ENCODE peak calls at places on chromosomes 6 and 20, in six cellular contexts. One of them, this sample, is unnamed. For H3K36me3 and H3K9me3, the result is how much of the 10 kb centered on the place peaks cover.

GRCh38 chr6:80502871-80503270 is 396.4 kb downstream of the BCKDHB start:
- DNase-seq in A673: peak
- DNase-seq in endodermal cell: no peak
- DNase-seq in Peyer's patch: no peak
- DNase-seq in aorta: no peak
- DNase-seq in CD4-positive, alpha-beta memory T cell: no peak
- DNase-seq in this sample: no peak

GRCh38 chr6:168196385-168196860 is 117.4 kb upstream of the FRMD1 start:
- DNase-seq in A673: no peak
- DNase-seq in endodermal cell: peak
- DNase-seq in Peyer's patch: peak
- DNase-seq in aorta: no peak
- DNase-seq in CD4-positive, alpha-beta memory T cell: no peak
- DNase-seq in this sample: no peak

GRCh38 chr6:22219916-22220315 is 76.9 kb downstream of the PRL start:
- DNase-seq in A673: peak
- DNase-seq in endodermal cell: no peak
- DNase-seq in Peyer's patch: no peak
- DNase-seq in aorta: no peak
- DNase-seq in CD4-positive, alpha-beta memory T cell: no peak
- DNase-seq in this sample: no peak

GRCh38 chr20:36394340-36394965 is 88.3 kb downstream of the DLGAP4 start:
- DNase-seq in A673: no peak
- DNase-seq in endodermal cell: no peak
- DNase-seq in Peyer's patch: peak
- DNase-seq in aorta: no peak
- DNase-seq in CD4-positive, alpha-beta memory T cell: no peak
- DNase-seq in this sample: no peak

GRCh38 chr6:73728548-73729205 is 32.7 kb downstream of the CD109 start:
- DNase-seq in A673: no peak
- DNase-seq in endodermal cell: no peak
- DNase-seq in Peyer's patch: no peak
- DNase-seq in aorta: no peak
- DNase-seq in CD4-positive, alpha-beta memory T cell: no peak
- DNase-seq in this sample: no peak

GRCh38 chr6:82882363-82883033 is 183.1 kb downstream of the UBE3D start:
- DNase-seq in A673: no peak
- DNase-seq in endodermal cell: no peak
- DNase-seq in Peyer's patch: no peak
- DNase-seq in aorta: no peak
- DNase-seq in CD4-positive, alpha-beta memory T cell: no peak
- DNase-seq in this sample: no peak

GRCh38 chr6:75815756-75816155 is 66.7 kb downstream of the MYO6 start:
- DNase-seq in A673: no peak
- DNase-seq in endodermal cell: no peak
- DNase-seq in Peyer's patch: no peak
- DNase-seq in aorta: no peak
- DNase-seq in CD4-positive, alpha-beta memory T cell: no peak
- DNase-seq in this sample: no peak

GRCh38 chr6:79045966-79046365 is 32.1 kb downstream of the PHIP start:
- DNase-seq in A673: no peak
- DNase-seq in endodermal cell: peak
- DNase-seq in Peyer's patch: no peak
- DNase-seq in aorta: no peak
- DNase-seq in CD4-positive, alpha-beta memory T cell: no peak
- DNase-seq in this sample: no peak

GRCh38 chr6:46422619-46423018 is 68.6 kb downstream of the RCAN2 start:
- DNase-seq in A673: no peak
- DNase-seq in endodermal cell: no peak
- DNase-seq in Peyer's patch: no peak
- DNase-seq in aorta: no peak
- DNase-seq in CD4-positive, alpha-beta memory T cell: no peak
- DNase-seq in this sample: no peak

GRCh38 chr6:127606131-127606562 is 29.2 kb downstream of the C6orf58 start:
- DNase-seq in A673: peak
- DNase-seq in endodermal cell: peak
- DNase-seq in Peyer's patch: no peak
- DNase-seq in aorta: no peak
- DNase-seq in CD4-positive, alpha-beta memory T cell: peak
- DNase-seq in this sample: peak

GRCh38 chr6:151659212-151659611 is 148.3 kb upstream of the ESR1 start:
- DNase-seq in A673: no peak
- DNase-seq in endodermal cell: no peak
- DNase-seq in Peyer's patch: no peak
- DNase-seq in aorta: no peak
- DNase-seq in CD4-positive, alpha-beta memory T cell: no peak
- DNase-seq in this sample: no peak

GRCh38 chr6:107666084-107666981 is 157.8 kb downstream of the SCML4 start:
- DNase-seq in A673: no peak
- DNase-seq in endodermal cell: no peak
- DNase-seq in Peyer's patch: no peak
- DNase-seq in aorta: no peak
- DNase-seq in CD4-positive, alpha-beta memory T cell: no peak
- DNase-seq in this sample: no peak

GRCh38 chr20:44780226-44780625 is 30.1 kb downstream of the RIMS4 start:
- DNase-seq in A673: peak
- DNase-seq in endodermal cell: peak
- DNase-seq in Peyer's patch: no peak
- DNase-seq in aorta: peak
- DNase-seq in CD4-positive, alpha-beta memory T cell: peak
- DNase-seq in this sample: peak

GRCh38 chr20:11379257-11380011 is 538.3 kb upstream of the BTBD3 start:
- DNase-seq in A673: peak
- DNase-seq in endodermal cell: peak
- DNase-seq in Peyer's patch: no peak
- DNase-seq in aorta: no peak
- DNase-seq in CD4-positive, alpha-beta memory T cell: no peak
- DNase-seq in this sample: no peak

GRCh38 chr6:135113855-135114254 is 59.2 kb upstream of the HBS1L start:
- DNase-seq in A673: no peak
- DNase-seq in endodermal cell: no peak
- DNase-seq in Peyer's patch: no peak
- DNase-seq in aorta: no peak
- DNase-seq in CD4-positive, alpha-beta memory T cell: no peak
- DNase-seq in this sample: no peak

DNA sequence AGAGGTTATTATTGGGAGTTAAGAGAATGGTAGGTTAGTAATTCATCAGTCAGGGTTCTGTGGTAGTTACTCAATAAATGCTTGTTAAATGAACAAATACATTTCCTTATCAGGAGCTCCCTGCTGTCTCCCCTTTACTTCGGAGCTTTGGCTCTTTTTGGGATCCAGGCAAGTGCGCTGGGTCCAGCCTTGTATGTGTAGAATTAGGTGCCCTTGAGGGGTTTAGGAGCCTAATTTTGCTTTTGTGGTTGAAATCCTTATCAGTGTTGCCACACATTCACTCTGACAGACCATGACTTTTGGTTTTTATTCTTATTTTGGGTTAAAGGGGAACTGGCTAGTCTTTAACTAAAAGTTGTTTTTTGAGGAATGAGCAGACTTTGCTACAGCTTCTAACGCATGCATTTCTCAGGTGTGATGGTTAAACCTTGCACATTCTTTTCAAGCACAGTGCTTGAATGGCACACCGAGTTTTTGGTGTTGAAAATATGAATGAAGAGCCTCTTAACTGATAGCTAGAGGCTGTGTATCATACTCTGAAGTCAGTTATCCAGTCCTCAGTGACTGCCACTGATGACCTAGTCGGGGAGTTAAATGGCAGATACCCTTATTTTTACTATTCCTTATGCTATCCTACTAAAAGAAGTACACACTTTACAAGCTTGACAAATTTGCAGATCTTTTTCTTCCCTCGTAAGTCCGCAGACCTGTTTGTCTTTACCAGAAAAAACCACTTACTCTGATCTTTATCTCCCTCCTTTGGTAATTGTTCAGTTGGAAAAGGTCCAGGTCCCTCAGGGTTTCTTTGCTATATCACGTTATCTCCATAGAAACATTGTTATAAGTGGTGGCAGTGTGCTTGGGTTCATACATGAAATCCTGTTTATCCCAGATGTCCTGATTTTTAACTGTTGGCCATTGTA is 50.7 kb upstream of the PLCG1 start:
- DNase-seq in A673: peak
- DNase-seq in endodermal cell: no peak
- DNase-seq in Peyer's patch: no peak
- DNase-seq in aorta: no peak
- DNase-seq in CD4-positive, alpha-beta memory T cell: no peak
- DNase-seq in this sample: no peak
- H3K36me3 ChIP-seq in A673: half or more
- H3K36me3 ChIP-seq in endodermal cell: half or more
- H3K36me3 ChIP-seq in Peyer's patch: under half
- H3K36me3 ChIP-seq in aorta: under half
- H3K36me3 ChIP-seq in CD4-positive, alpha-beta memory T cell: under half
- H3K36me3 ChIP-seq in this sample: half or more

DNA sequence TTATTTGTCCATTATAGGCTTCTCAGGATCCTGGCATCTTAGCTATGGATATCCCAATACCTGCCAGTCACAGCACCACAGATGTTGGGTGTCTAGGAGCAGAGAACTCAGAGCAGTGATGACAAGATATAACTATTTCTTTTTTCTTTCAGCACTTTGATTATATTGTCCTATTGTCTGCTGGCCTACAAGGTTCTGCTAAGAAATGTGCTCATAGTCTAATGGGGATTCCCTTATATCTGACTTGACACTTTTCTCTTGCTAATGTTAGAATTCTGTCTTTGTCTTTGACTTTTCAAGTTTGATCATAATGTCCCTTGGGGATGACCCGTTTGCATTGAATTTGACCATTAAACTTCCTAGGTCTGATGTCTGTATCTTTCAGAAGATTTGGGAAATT is 270.4 kb downstream of the OGFRL1 start:
- DNase-seq in A673: no peak
- DNase-seq in endodermal cell: no peak
- DNase-seq in Peyer's patch: no peak
- DNase-seq in aorta: no peak
- DNase-seq in CD4-positive, alpha-beta memory T cell: no peak
- DNase-seq in this sample: no peak
- H3K9me3 ChIP-seq in A673: under half
- H3K9me3 ChIP-seq in endodermal cell: under half
- H3K9me3 ChIP-seq in Peyer's patch: under half
- H3K9me3 ChIP-seq in aorta: under half
- H3K9me3 ChIP-seq in CD4-positive, alpha-beta memory T cell: under half
- H3K9me3 ChIP-seq in this sample: under half

GRCh38 chr20:23374441-23374840 is 12.5 kb downstream of the GZF1 start:
- DNase-seq in A673: no peak
- DNase-seq in endodermal cell: no peak
- DNase-seq in Peyer's patch: no peak
- DNase-seq in aorta: no peak
- DNase-seq in CD4-positive, alpha-beta memory T cell: no peak
- DNase-seq in this sample: no peak

GRCh38 chr20:23375827-23376226 is 13.8 kb downstream of the GZF1 start:
- DNase-seq in A673: no peak
- DNase-seq in endodermal cell: no peak
- DNase-seq in Peyer's patch: no peak
- DNase-seq in aorta: no peak
- DNase-seq in CD4-positive, alpha-beta memory T cell: no peak
- DNase-seq in this sample: no peak

GRCh38 chr20:23379772-23380171 is 17.8 kb downstream of the GZF1 start:
- DNase-seq in A673: no peak
- DNase-seq in endodermal cell: no peak
- DNase-seq in Peyer's patch: no peak
- DNase-seq in aorta: no peak
- DNase-seq in CD4-positive, alpha-beta memory T cell: no peak
- DNase-seq in this sample: no peak
- H3K36me3 ChIP-seq in A673: under half
- H3K36me3 ChIP-seq in endodermal cell: half or more
- H3K36me3 ChIP-seq in Peyer's patch: under half
- H3K36me3 ChIP-seq in aorta: under half
- H3K36me3 ChIP-seq in CD4-positive, alpha-beta memory T cell: under half
- H3K36me3 ChIP-seq in this sample: half or more

DNA sequence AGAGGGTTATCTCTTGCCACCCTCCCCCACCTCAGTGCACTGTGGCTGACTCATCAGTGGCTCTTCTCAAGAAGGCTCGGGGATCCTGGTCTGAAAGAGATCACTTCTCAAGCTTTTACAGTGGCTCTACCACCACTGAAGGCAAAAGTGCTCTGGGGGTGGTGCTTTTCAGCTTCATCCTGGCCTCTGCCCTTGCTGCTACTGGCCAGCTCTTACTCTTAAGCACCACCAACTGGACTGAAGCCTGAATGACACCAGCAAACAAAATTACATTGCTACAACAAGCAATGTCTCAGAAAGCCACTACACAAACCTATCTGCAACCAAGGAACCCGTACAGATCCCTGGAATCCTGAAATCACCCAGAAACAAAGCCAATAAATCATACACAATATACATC is 402.1 kb downstream of the EPHA7 start:
- DNase-seq in A673: peak
- DNase-seq in endodermal cell: peak
- DNase-seq in Peyer's patch: no peak
- DNase-seq in aorta: no peak
- DNase-seq in CD4-positive, alpha-beta memory T cell: no peak
- DNase-seq in this sample: no peak
- H3K9me3 ChIP-seq in A673: under half
- H3K9me3 ChIP-seq in endodermal cell: under half
- H3K9me3 ChIP-seq in Peyer's patch: under half
- H3K9me3 ChIP-seq in aorta: under half
- H3K9me3 ChIP-seq in CD4-positive, alpha-beta memory T cell: under half
- H3K9me3 ChIP-seq in this sample: under half

GRCh38 chr20:57378646-57379262 is 12.4 kb upstream of the RBM38 start:
- DNase-seq in A673: no peak
- DNase-seq in endodermal cell: no peak
- DNase-seq in Peyer's patch: no peak
- DNase-seq in aorta: no peak
- DNase-seq in CD4-positive, alpha-beta memory T cell: no peak
- DNase-seq in this sample: no peak
- H3K36me3 ChIP-seq in A673: under half
- H3K36me3 ChIP-seq in endodermal cell: half or more
- H3K36me3 ChIP-seq in Peyer's patch: under half
- H3K36me3 ChIP-seq in aorta: under half
- H3K36me3 ChIP-seq in CD4-positive, alpha-beta memory T cell: under half
- H3K36me3 ChIP-seq in this sample: under half

GRCh38 chr6:2324166-2324953 is 79.0 kb upstream of the GMDS start:
- DNase-seq in A673: no peak
- DNase-seq in endodermal cell: no peak
- DNase-seq in Peyer's patch: no peak
- DNase-seq in aorta: no peak
- DNase-seq in CD4-positive, alpha-beta memory T cell: no peak
- DNase-seq in this sample: no peak
- H3K9me3 ChIP-seq in A673: under half
- H3K9me3 ChIP-seq in endodermal cell: half or more
- H3K9me3 ChIP-seq in Peyer's patch: under half
- H3K9me3 ChIP-seq in aorta: under half
- H3K9me3 ChIP-seq in CD4-positive, alpha-beta memory T cell: under half
- H3K9me3 ChIP-seq in this sample: under half

This sample was measured in Karpas-422.